ENCODE peak calls at places on chromosomes 3 and 15, in eight cellular contexts. Y is dermis microvascular lymphatic vessel endothelial cell; B is epithelial cell of proximal tubule; I is Calu3; J is CD8-positive, alpha-beta T cell; M is retina; W is kidney; S is SW480. N is an unnamed sample.
A peak's percentile ranks its signal among the peaks of the same experiment; 100 is the strongest.

GRCh38 chr3:28134792-28135375 is 106.5 kb upstream of the CMC1 start:
- DNase-seq in Y (no peak), B (no peak), I (no peak), J (no peak), M (no peak), W (no peak), S (peak; percentile 41), N (no peak)

GRCh38 chr3:160830792-160831191 is 74.8 kb downstream of the PPM1L start:
- DNase-seq in Y (no peak), B (no peak), I (no peak), J (no peak), M (no peak), W (no peak), S (no peak), N (no peak)

GRCh38 chr15:53976844-53977392 is 1.3 kb upstream of the UNC13C start:
- DNase-seq in Y (no peak), B (no peak), I (peak; percentile 69), J (no peak), M (peak; percentile 56), W (peak; percentile 41), S (peak; percentile 1), N (no peak)

GRCh38 chr3:25103391-25103790 is 324.7 kb upstream of the RARB start:
- DNase-seq in Y (no peak), B (no peak), I (no peak), J (no peak), M (no peak), W (no peak), S (no peak), N (no peak)

GRCh38 chr15:82081904-82082810 is 36.3 kb upstream of the MEX3B start:
- DNase-seq in Y (no peak), B (no peak), I (no peak), J (no peak), M (no peak), W (no peak), S (peak; percentile 52), N (peak; percentile 90)

GRCh38 chr3:45103334-45103733 is 42.8 kb downstream of the CDCP1 start:
- DNase-seq in Y (no peak), B (no peak), I (no peak), J (no peak), M (no peak), W (no peak), S (no peak), N (no peak)

GRCh38 chr3:187795207-187795960 is 50.1 kb upstream of the BCL6 start:
- DNase-seq in Y (no peak), B (no peak), I (peak; percentile 42), J (no peak), M (no peak), W (no peak), S (no peak), N (no peak)

GRCh38 chr3:126537730-126538281 is 13.9 kb downstream of the CHST13 start:
- DNase-seq in Y (no peak), B (no peak), I (no peak), J (no peak), M (no peak), W (peak; percentile 45), S (no peak), N (no peak)

GRCh38 chr3:23739536-23739935 is 66.2 kb upstream of the UBE2E1 start:
- DNase-seq in Y (no peak), B (no peak), I (no peak), J (no peak), M (no peak), W (no peak), S (peak; percentile 64), N (peak; percentile 42)

GRCh38 chr15:89496155-89497098 is at the start of gene RHCG:
- DNase-seq in Y (no peak), B (peak; percentile 2), I (peak; percentile 83), J (no peak), M (peak; percentile 73), W (peak; percentile 71), S (peak; percentile 79), N (peak; percentile 51)

GRCh38 chr15:40789119-40789518 is 17.8 kb upstream of the ZFYVE19 start:
- DNase-seq in Y (no peak), B (no peak), I (no peak), J (no peak), M (no peak), W (no peak), S (no peak), N (no peak)

GRCh38 chr3:181631901-181632300 is 79.8 kb upstream of the SOX2 start:
- DNase-seq in Y (peak; percentile 80), B (no peak), I (no peak), J (no peak), M (no peak), W (no peak), S (no peak), N (no peak)

GRCh38 chr15:41559489-41560177 is 621 bp downstream of the TYRO3 start:
- DNase-seq in Y (no peak), B (no peak), I (peak; percentile 3), J (no peak), M (peak; percentile 59), W (peak; percentile 77), S (no peak), N (no peak)

GRCh38 chr15:82952156-82953081 is at the start of gene HOMER2:
- DNase-seq in Y (no peak), B (no peak), I (peak; percentile 68), J (no peak), M (peak; percentile 68), W (no peak), S (no peak), N (peak; percentile 38)

GRCh38 chr3:171326717-171327440 is 133.3 kb downstream of the TNIK start:
- DNase-seq in Y (no peak), B (no peak), I (no peak), J (no peak), M (no peak), W (no peak), S (no peak), N (no peak)

GRCh38 chr3:52986049-52986448 is 59.8 kb downstream of the SFMBT1 start:
- DNase-seq in Y (no peak), B (no peak), I (no peak), J (no peak), M (no peak), W (no peak), S (peak; percentile 0), N (peak; percentile 17)

N was measured in Daoy.